ENCODE peak calls at places on chromosomes 5 and 9, in seven cellular contexts. Z is GM12865, E is coronary artery, Q is fibroblast of pulmonary artery, L is heart left ventricle, G is bronchial epithelial cell, M is ovary. O is an unnamed sample.

GRCh38 chr5:42168091-42168670 is 243.1 kb downstream of the FBXO4 start:
- DNase-seq in Z (no peak), E (no peak), Q (no peak), L (no peak), G (peak), M (no peak), O (no peak)

GRCh38 chr5:19143935-19144334 is 844.1 kb downstream of the CDH18 start:
- DNase-seq in Z (no peak), E (no peak), Q (no peak), L (no peak), G (no peak), M (no peak), O (no peak)

GRCh38 chr5:126624534-126624933 is 23.8 kb downstream of the PHAX start:
- DNase-seq in Z (no peak), E (no peak), Q (peak), L (no peak), G (peak), M (peak), O (peak)

GRCh38 chr5:153441997-153442396 is 48.5 kb upstream of the GRIA1 start:
- DNase-seq in Z (no peak), E (no peak), Q (no peak), L (no peak), G (no peak), M (no peak), O (no peak)

GRCh38 chr9:100322954-100323536 is 29.7 kb downstream of the TEX10 start:
- DNase-seq in Z (peak), E (no peak), Q (peak), L (no peak), G (peak), M (peak), O (no peak)

GRCh38 chr9:95516736-95517558 is at the start of gene PTCH1:
- DNase-seq in Z (no peak), E (no peak), Q (peak), L (peak), G (peak), M (peak), O (no peak)

GRCh38 chr9:129558551-129559505 is 62.1 kb downstream of the C9orf50 start:
- DNase-seq in Z (no peak), E (no peak), Q (no peak), L (no peak), G (no peak), M (no peak), O (no peak)

GRCh38 chr5:65861830-65862241 is 64.5 kb upstream of the ERBIN start:
- DNase-seq in Z (no peak), E (no peak), Q (peak), L (no peak), G (peak), M (no peak), O (peak)

GRCh38 chr5:179795049-179795862 is 1.5 kb downstream of the LTC4S start:
- DNase-seq in Z (no peak), E (no peak), Q (no peak), L (peak), G (peak), M (peak), O (no peak)

GRCh38 chr9:124290053-124290581 is 32.4 kb downstream of the NEK6 start:
- DNase-seq in Z (peak), E (no peak), Q (no peak), L (no peak), G (no peak), M (no peak), O (no peak)

GRCh38 chr5:76971471-76971870 is 18.6 kb downstream of the CRHBP start:
- DNase-seq in Z (no peak), E (no peak), Q (no peak), L (no peak), G (no peak), M (no peak), O (no peak)

GRCh38 chr5:135576075-135576599 is 2.7 kb downstream of the CXCL14 start:
- DNase-seq in Z (no peak), E (no peak), Q (no peak), L (no peak), G (peak), M (no peak), O (no peak)

GRCh38 chr5:88675758-88676636 is 207.0 kb downstream of the MEF2C start:
- DNase-seq in Z (peak), E (no peak), Q (peak), L (no peak), G (no peak), M (no peak), O (no peak)

GRCh38 chr5:124660229-124661093 is 86.0 kb downstream of the ZNF608 start:
- DNase-seq in Z (no peak), E (no peak), Q (peak), L (peak), G (peak), M (no peak), O (peak)

GRCh38 chr5:35863159-35863558 is 6.5 kb downstream of the IL7R start:
- DNase-seq in Z (peak), E (no peak), Q (no peak), L (no peak), G (peak), M (no peak), O (no peak)

GRCh38 chr9:91036826-91037510 is 235.3 kb downstream of the SYK start:
- DNase-seq in Z (peak), E (peak), Q (peak), L (peak), G (peak), M (peak), O (no peak)

GRCh38 chr5:132556511-132557424 is at the start of gene RAD50:
- DNase-seq in Z (peak), E (peak), Q (peak), L (peak), G (peak), M (peak), O (no peak)

GRCh38 chr9:78167356-78167755 is 68.5 kb upstream of the CEP78 start:
- DNase-seq in Z (no peak), E (no peak), Q (peak), L (no peak), G (peak), M (no peak), O (no peak)

GRCh38 chr5:7805379-7805778 is 45.6 kb downstream of the CFAP90 start:
- DNase-seq in Z (peak), E (no peak), Q (peak), L (no peak), G (no peak), M (no peak), O (no peak)
- TF ChIP-seq CTCF in Z (peak), E (no peak), Q (peak), L (no peak), G (peak), M (no peak), O (peak)

DNA sequence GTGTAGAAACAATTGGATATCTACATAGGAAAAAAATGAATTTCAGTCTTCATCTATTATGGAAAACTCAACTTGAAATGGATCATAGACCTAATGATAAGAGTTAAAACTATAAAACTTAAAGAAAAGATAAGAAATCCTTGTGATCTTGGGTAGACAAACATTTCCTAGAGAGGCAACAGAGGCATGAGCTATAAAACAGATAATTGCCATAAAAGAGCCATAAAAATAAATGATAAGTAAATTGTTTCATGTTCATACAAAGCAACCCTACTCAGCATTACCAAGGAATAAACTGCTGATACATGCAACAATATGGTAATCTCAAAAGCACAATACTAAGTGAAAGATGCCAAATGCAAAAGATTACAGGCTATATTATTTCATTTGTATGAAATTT is 76.2 kb downstream of the SNX18 start:
- DNase-seq in Z (no peak), E (no peak), Q (no peak), L (no peak), G (no peak), M (no peak), O (no peak)
- H3K4me3 ChIP-seq in Z (no peak), E (no peak), Q (no peak), L (no peak), G (no peak), M (no peak), O (no peak)

DNA sequence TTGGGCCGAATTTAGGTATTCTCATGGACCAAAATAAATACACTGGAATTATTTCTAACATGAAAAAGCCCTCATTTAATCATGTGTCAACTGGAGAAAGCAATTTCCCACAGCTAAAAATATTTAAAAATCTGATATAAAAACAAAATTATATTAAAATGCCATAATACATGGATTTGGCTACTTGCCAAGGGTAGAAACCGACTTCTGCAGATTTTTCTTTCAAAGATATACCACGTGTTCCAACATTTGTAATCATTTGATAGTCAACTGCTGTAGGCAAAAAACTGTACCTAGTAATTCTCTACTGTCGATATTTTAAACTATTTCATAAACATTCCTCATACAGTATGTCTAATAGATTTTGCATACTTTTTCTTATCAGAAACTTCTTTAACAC is 237.6 kb downstream of the FBXL17 start:
- DNase-seq in Z (no peak), E (no peak), Q (no peak), L (no peak), G (no peak), M (no peak), O (no peak)
- TF ChIP-seq CTCF in Z (no peak), E (no peak), Q (no peak), L (no peak), G (no peak), M (no peak), O (no peak)

DNA sequence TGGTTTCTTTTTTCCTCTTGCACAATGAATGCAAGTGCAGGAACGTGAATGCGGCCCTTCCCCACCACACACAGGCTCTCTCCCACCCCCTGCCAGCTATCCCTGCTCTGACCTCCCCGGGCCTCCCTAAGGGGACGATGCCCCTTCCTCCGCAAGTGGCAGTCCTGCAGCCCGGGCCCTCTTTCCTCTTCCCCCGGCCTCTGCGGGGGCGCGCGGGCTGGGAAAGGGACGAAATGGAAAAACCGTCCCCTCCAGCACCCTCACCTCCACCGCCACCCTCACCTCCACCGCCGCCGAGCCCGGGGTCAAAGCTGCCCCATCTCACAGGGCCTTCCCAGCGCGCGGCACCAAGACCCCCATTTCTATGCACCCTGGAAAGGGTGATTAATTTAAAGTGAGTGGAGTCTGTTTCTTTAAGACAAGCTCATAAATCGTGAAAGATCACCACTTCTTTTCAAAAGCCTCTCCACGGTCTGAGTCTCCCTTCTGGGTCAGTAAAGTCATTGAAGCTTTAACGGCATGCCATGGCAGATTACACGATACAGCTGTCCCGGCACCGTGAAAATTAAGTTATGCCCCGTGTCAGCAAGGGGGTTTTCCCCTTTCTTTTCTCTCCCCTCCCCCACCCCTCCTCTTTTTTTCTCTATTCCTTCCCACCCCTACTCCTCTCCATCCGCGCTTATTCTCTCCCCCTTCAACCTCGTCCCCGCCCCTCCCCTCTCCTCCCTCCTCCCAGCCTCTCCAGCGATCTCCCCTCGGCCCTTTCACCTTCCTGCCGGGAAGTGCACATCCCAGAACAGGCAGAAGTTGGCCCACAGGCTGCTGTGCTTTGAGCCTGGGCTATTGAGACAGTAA is 44.5 kb downstream of the GAS1 start:
- DNase-seq in Z (no peak), E (no peak), Q (no peak), L (no peak), G (no peak), M (no peak), O (no peak)
- H3K4me3 ChIP-seq in Z (no peak), E (peak), Q (peak), L (no peak), G (no peak), M (peak), O (peak)